ENCODE peak calls at places on chromosomes 13 and 19, in eight cellular contexts. O, D, L, S, A, U, J and E are unnamed samples.

GRCh38 chr13:43159007-43159406 is 135.6 kb downstream of the DNAJC15 start:
- DNase-seq in U (peak), L (peak), A (no peak), J (no peak), O (no peak), D (no peak), S (peak), E (peak)

GRCh38 chr13:78147905-78148304 is 229.3 kb upstream of the EDNRB start:
- DNase-seq in A (no peak), O (no peak), J (no peak), L (peak), U (peak), D (no peak), S (peak), E (peak)

GRCh38 chr19:20276011-20276738 is 109.2 kb downstream of the ZNF486 start:
- DNase-seq in O (no peak), L (no peak), S (no peak), J (no peak), A (no peak), U (no peak), D (no peak), E (no peak)

GRCh38 chr13:91347996-91348905 is 764 bp downstream of the MIR17HG start:
- DNase-seq in L (peak), J (peak), U (peak), S (peak), A (peak), D (peak), O (peak), E (no peak)

GRCh38 chr19:35251456-35251855 is 2.7 kb downstream of the LSR start:
- DNase-seq in J (no peak), L (no peak), A (no peak), D (no peak), S (no peak), U (no peak), O (no peak), E (no peak)

GRCh38 chr13:112976526-112976925 is 7.5 kb downstream of the MCF2L start:
- DNase-seq in U (no peak), O (peak), L (no peak), J (no peak), A (no peak), D (no peak), S (no peak), E (no peak)

GRCh38 chr19:48608798-48609263 is 2.3 kb downstream of the SPACA4 start:
- DNase-seq in J (no peak), D (no peak), L (peak), U (no peak), S (peak), O (no peak), A (no peak), E (peak)

GRCh38 chr13:30322428-30322827 is 15.1 kb upstream of the KATNAL1 start:
- DNase-seq in J (no peak), U (no peak), O (no peak), D (no peak), S (no peak), A (no peak), L (no peak), E (no peak)

GRCh38 chr19:19591133-19591825 is 27.2 kb downstream of the PBX4 start:
- DNase-seq in J (peak), O (no peak), S (peak), D (no peak), L (peak), A (no peak), U (no peak), E (peak)

GRCh38 chr19:44608391-44608821 is 5.0 kb upstream of the IGSF23 start:
- DNase-seq in D (no peak), U (peak), S (peak), J (no peak), L (peak), A (no peak), O (no peak), E (peak)

GRCh38 chr13:33577037-33577436 is 240.9 kb upstream of the RFC3 start:
- DNase-seq in O (no peak), J (no peak), S (peak), U (no peak), A (no peak), L (peak), D (no peak), E (peak)

GRCh38 chr19:58181902-58182576 is 822 bp upstream of the ZNF274 start:
- DNase-seq in U (peak), J (peak), S (peak), L (peak), O (no peak), A (peak), D (peak), E (peak)

GRCh38 chr19:44875666-44876418 is 15.2 kb upstream of the TOMM40 start:
- DNase-seq in J (no peak), A (no peak), O (peak), U (no peak), D (no peak), L (no peak), S (peak), E (peak)

GRCh38 chr13:56850852-56851251 is 289.9 kb upstream of the PRR20A start:
- DNase-seq in D (no peak), J (no peak), L (no peak), A (no peak), S (no peak), O (no peak), U (no peak), E (no peak)

GRCh38 chr19:52343548-52343947 is 7.5 kb downstream of the ZNF610 start:
- DNase-seq in L (peak), O (no peak), U (peak), A (peak), S (peak), D (no peak), J (no peak), E (peak)

GRCh38 chr13:106418556-106418955 is 116.9 kb downstream of the EFNB2 start:
- DNase-seq in U (no peak), O (no peak), L (peak), J (no peak), D (no peak), S (no peak), A (no peak), E (peak)

GRCh38 chr13:46184277-46184699 is 2.3 kb upstream of the LCP1 start:
- DNase-seq in U (peak), A (no peak), L (no peak), S (peak), D (peak), J (peak), O (no peak), E (peak)

GRCh38 chr13:41812851-41813250 is 148.1 kb downstream of the VWA8 start:
- DNase-seq in D (no peak), O (no peak), L (no peak), A (no peak), U (no peak), J (no peak), S (no peak), E (no peak)

GRCh38 chr19:18020212-18021067 is 12.5 kb downstream of the ARRDC2 start:
- DNase-seq in O (peak), J (no peak), L (no peak), U (peak), A (peak), D (peak), S (peak), E (peak)

GRCh38 chr19:56525214-56525860 is 13.4 kb upstream of the ZFP28 start:
- DNase-seq in S (no peak), O (no peak), J (no peak), U (no peak), A (no peak), D (no peak), L (no peak), E (no peak)

GRCh38 chr19:1009976-1010538 is 9.8 kb downstream of the GRIN3B start:
- DNase-seq in A (no peak), O (peak), L (no peak), S (no peak), D (no peak), U (no peak), J (no peak), E (no peak)

GRCh38 chr13:24747248-24748151 is 16.5 kb upstream of the RNF17 start:
- DNase-seq in A (no peak), S (peak), L (peak), O (no peak), U (peak), J (no peak), D (no peak), E (no peak)

GRCh38 chr13:111637365-111637764 is 316.9 kb downstream of the TEX29 start:
- DNase-seq in J (no peak), D (no peak), U (no peak), L (no peak), O (no peak), A (no peak), S (no peak), E (no peak)

GRCh38 chr13:41971848-41972247 is 10.9 kb upstream of the VWA8 start:
- DNase-seq in O (no peak), D (no peak), L (no peak), U (no peak), J (no peak), A (no peak), S (no peak), E (no peak)

GRCh38 chr19:662962-663681 is at the start of gene RNF126:
- DNase-seq in J (peak), A (peak), U (peak), D (peak), O (peak), L (peak), S (peak), E (peak)

GRCh38 chr13:70170689-70171088 is 62.4 kb upstream of the KLHL1 start:
- DNase-seq in A (no peak), J (no peak), D (no peak), S (no peak), L (no peak), O (no peak), U (no peak), E (no peak)

GRCh38 chr13:52738719-52739467 is 727 bp downstream of the CNMD start:
- DNase-seq in S (no peak), A (no peak), U (peak), L (no peak), O (peak), D (no peak), J (no peak), E (no peak)
- TF ChIP-seq CTCF in S (peak), A (no peak), U (peak), L (no peak), O (peak), D (no peak), J (no peak), E (no peak)

DNA sequence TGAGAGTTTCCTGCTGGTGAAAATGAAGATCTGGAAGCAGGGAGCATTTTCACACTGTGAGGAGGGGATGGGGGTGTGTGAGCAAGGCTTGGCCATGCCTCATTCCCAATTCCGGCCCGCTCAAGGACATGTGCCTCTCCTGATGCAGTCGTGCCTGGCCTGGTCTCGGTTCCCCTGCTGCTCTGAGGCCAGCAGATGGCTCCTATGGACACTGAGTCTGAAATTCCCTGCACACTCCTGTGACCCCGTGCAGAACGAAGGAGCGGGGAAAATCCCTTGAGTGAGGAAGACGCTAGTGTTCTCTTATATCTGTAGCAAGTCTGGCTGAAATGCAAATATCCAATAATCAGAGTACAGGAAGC is 363 bp upstream of the ZNF763 start:
- DNase-seq in A (no peak), J (no peak), U (no peak), L (no peak), D (peak), O (peak), S (no peak), E (no peak)
- H3K4me3 ChIP-seq in A (peak), J (no peak), U (no peak), L (peak), D (peak), O (peak), S (peak), E (peak)

GRCh38 chr13:108086678-108087077 is 128.7 kb downstream of the LIG4 start:
- DNase-seq in A (no peak), S (peak), O (no peak), D (no peak), U (peak), L (no peak), J (no peak), E (no peak)
- TF ChIP-seq CTCF in A (no peak), S (peak), O (peak), D (no peak), U (peak), L (no peak), J (no peak), E (no peak)

GRCh38 chr19:53577968-53578367 is 40.0 kb downstream of the ZNF331 start:
- DNase-seq in D (no peak), S (no peak), L (no peak), U (no peak), O (no peak), A (peak), J (no peak), E (no peak)
- H3K4me3 ChIP-seq in D (no peak), S (no peak), L (no peak), U (no peak), O (no peak), A (no peak), J (no peak), E (no peak)

DNA sequence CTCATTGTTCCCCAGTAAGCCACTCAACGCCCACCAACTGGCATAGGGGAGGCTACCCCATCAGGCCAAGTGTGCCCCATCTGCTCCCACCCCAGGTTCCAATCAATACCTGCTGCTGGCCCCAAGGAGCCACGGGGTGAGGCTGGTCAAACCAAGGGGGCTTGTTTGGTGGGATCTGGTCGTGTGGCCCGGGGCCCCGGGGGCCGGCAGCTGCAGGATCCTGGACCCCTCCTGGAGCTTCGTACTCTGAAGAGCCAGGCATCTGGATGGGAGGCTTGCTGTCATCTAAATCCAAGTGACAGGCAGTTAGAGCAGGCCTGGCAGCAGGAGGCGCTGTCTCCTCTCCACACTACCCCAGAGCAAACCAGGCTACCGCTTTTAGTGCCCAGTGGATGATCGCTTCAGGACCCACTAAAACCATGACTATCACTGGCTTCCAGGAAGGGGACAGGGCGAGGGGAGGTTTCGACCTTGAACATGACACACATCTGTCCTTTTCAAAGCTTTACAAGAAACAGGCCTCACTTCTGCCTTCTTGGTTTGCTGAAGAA is 14.2 kb downstream of the CHERP start:
- DNase-seq in L (no peak), U (peak), A (no peak), S (peak), D (no peak), O (no peak), J (no peak), E (peak)
- TF ChIP-seq CTCF in L (peak), U (peak), A (no peak), S (peak), D (no peak), O (peak), J (peak), E (peak)

GRCh38 chr19:5624741-5625140 is 1.9 kb downstream of the SAFB start:
- DNase-seq in A (no peak), D (no peak), O (no peak), J (no peak), U (no peak), L (no peak), S (peak), E (no peak)
- H3K4me3 ChIP-seq in A (peak), D (peak), O (peak), J (peak), U (peak), L (peak), S (peak), E (peak)

GRCh38 chr13:49213539-49213938 is 6.6 kb upstream of the MLNR start:
- DNase-seq in A (no peak), L (no peak), J (no peak), O (no peak), U (no peak), D (no peak), S (no peak), E (no peak)

GRCh38 chr13:49216334-49216733 is 3.8 kb upstream of the MLNR start:
- DNase-seq in L (no peak), A (no peak), U (no peak), S (no peak), J (no peak), D (no peak), O (no peak), E (no peak)

GRCh38 chr13:49217962-49218492 is 2.1 kb upstream of the MLNR start:
- DNase-seq in O (no peak), S (no peak), A (no peak), L (no peak), U (no peak), J (no peak), D (no peak), E (no peak)

GRCh38 chr13:49213997-49214916 is 5.9 kb upstream of the MLNR start:
- DNase-seq in J (no peak), D (no peak), O (no peak), U (no peak), S (no peak), A (no peak), L (no peak), E (no peak)

DNA sequence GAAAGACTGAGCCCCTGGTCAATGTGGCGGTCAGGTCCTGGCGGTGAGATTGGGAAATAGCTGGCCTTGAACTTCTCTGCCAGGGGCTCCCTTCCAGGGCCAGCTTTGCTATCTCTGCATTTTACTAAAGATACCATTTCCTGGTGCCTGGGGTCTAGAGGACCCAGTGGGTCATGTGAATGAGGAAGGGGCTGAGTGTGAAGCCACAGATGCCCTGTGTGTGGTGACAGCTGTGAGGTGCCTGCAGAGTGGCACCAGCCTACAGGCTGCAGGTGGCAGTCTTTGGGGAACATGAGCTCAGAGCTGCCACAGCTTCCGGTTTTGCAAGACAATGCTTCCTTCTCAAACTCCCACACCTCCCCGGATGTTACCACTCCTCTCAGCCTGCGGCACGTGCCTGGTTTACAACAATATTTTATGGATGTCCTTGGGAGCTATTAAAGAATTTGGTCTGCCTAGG is 5.2 kb upstream of the MLNR start:
- DNase-seq in A (no peak), L (no peak), O (peak), J (peak), U (no peak), D (peak), S (peak), E (no peak)
- TF ChIP-seq CTCF in A (no peak), L (no peak), O (no peak), J (peak), U (no peak), D (no peak), S (peak), E (no peak)

GRCh38 chr19:50516859-50517703 is 3.4 kb upstream of the ASPDH start:
- DNase-seq in A (no peak), S (no peak), L (no peak), O (peak), J (no peak), D (no peak), U (no peak), E (no peak)
- H3K4me3 ChIP-seq in A (no peak), S (no peak), L (no peak), O (no peak), J (no peak), D (no peak), U (no peak), E (no peak)

DNA sequence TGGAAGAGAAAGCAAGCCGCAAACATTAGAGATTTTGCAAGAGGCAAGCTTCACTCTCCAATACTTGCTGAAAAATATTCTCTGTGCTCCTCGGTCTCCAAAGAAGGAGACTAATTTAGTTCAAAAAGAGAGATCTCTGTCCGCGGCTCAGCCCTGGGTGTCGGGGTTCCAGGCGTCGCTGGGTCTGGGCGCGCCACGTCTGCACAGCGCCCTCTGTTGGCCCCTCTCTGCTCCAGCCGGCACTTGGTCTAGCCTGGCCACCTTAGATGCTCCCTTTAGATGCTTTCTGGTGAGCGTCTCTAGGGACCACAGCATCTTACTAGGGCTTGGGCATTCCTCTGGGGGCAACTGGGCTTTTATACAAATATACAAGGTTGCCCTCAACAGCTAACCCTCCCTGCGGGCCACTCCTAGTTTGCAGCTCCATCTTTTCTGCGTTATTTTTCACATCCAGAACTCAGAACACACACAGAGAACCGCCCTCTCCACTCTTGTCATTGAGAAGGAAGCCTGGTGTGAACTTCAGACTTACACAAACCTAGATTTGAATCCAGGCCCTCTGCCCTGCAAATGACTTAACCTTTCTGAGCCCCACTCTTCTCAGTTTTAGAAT is 78.3 kb downstream of the CYSLTR2 start:
- DNase-seq in J (peak), U (peak), D (peak), A (peak), L (no peak), O (peak), S (peak), E (peak)
- TF ChIP-seq CTCF in J (peak), U (peak), D (peak), A (no peak), L (peak), O (peak), S (peak), E (peak)